ENCODE peak calls at places on chromosomes 16 and 17, in eight cellular contexts. B is stomach; A is tibial artery; M is OCI-LY7; G is pancreas; E is body of pancreas; Q is CD8-positive, alpha-beta memory T cell; Z is GM23248. R is an unnamed sample.

GRCh38 chr17:77546772-77547201 is 406.0 kb downstream of the SEC14L1 start:
- DNase-seq in Z (no peak), E (no peak), A (no peak), B (no peak), M (no peak), Q (no peak), G (no peak), R (no peak)

GRCh38 chr16:88383401-88384221 is 852 bp downstream of the ZNF469 start:
- DNase-seq in G (no peak), E (peak; percentile 38), Z (peak; percentile 76), A (peak; percentile 73), M (no peak), Q (no peak), B (peak; percentile 43), R (no peak)

GRCh38 chr17:43217614-43218087 is 6.0 kb downstream of the TMEM106A start:
- DNase-seq in A (no peak), Q (peak; percentile 28), B (no peak), E (no peak), G (no peak), M (no peak), Z (no peak), R (no peak)

GRCh38 chr16:86157616-86158247 is 258.8 kb downstream of the IRF8 start:
- DNase-seq in E (no peak), G (no peak), Z (no peak), A (no peak), B (no peak), M (no peak), Q (no peak), R (no peak)

GRCh38 chr16:10971560-10971961 is 27.2 kb downstream of the CLEC16A start:
- DNase-seq in Z (peak; percentile 88), Q (peak; percentile 35), E (peak; percentile 38), M (peak; percentile 66), G (peak; percentile 21), B (no peak), A (peak; percentile 72), R (peak; percentile 74)

GRCh38 chr17:61411944-61412859 is 12.6 kb downstream of the TBX2 start:
- DNase-seq in B (peak; percentile 82), E (peak; percentile 78), G (peak; percentile 60), M (peak; percentile 74), Q (peak; percentile 78), A (peak; percentile 92), Z (peak; percentile 89), R (peak; percentile 35)

GRCh38 chr17:72383053-72383847 is 262.4 kb downstream of the SOX9 start:
- DNase-seq in A (no peak), E (no peak), Q (no peak), B (no peak), G (no peak), M (no peak), Z (no peak), R (no peak)

GRCh38 chr16:12618515-12618914 is 185.2 kb downstream of the CPPED1 start:
- DNase-seq in A (no peak), Q (no peak), E (no peak), G (no peak), B (no peak), M (no peak), Z (no peak), R (no peak)

GRCh38 chr17:56499799-56500388 is 93.6 kb upstream of the NOG start:
- DNase-seq in G (no peak), E (no peak), Q (peak; percentile 15), Z (peak; percentile 45), M (peak; percentile 13), A (no peak), B (no peak), R (no peak)

GRCh38 chr17:6241996-6242395 is 171.8 kb downstream of the WSCD1 start:
- DNase-seq in Q (no peak), B (no peak), A (no peak), Z (no peak), M (no peak), E (no peak), G (no peak), R (no peak)

GRCh38 chr17:30113213-30113612 is 3.4 kb upstream of the NSRP1 start:
- DNase-seq in M (no peak), Q (no peak), E (no peak), B (peak; percentile 65), Z (no peak), G (no peak), A (no peak), R (no peak)

GRCh38 chr17:32491371-32492280 is 4.8 kb downstream of the CDK5R1 start:
- DNase-seq in Q (peak; percentile 22), A (no peak), E (no peak), Z (no peak), M (no peak), B (no peak), G (no peak), R (no peak)

GRCh38 chr16:85567101-85567866 is 45.8 kb upstream of the GSE1 start:
- DNase-seq in M (no peak), A (no peak), B (no peak), Z (no peak), E (no peak), Q (no peak), G (no peak), R (no peak)

GRCh38 chr17:6153416-6153815 is 83.2 kb downstream of the WSCD1 start:
- DNase-seq in Z (no peak), M (no peak), Q (no peak), G (no peak), E (no peak), A (no peak), B (no peak), R (no peak)

GRCh38 chr16:78249056-78249455 is 149.6 kb downstream of the WWOX start:
- DNase-seq in A (no peak), Q (no peak), E (peak; percentile 83), Z (no peak), M (no peak), G (peak; percentile 57), B (peak; percentile 85), R (no peak)

DNA sequence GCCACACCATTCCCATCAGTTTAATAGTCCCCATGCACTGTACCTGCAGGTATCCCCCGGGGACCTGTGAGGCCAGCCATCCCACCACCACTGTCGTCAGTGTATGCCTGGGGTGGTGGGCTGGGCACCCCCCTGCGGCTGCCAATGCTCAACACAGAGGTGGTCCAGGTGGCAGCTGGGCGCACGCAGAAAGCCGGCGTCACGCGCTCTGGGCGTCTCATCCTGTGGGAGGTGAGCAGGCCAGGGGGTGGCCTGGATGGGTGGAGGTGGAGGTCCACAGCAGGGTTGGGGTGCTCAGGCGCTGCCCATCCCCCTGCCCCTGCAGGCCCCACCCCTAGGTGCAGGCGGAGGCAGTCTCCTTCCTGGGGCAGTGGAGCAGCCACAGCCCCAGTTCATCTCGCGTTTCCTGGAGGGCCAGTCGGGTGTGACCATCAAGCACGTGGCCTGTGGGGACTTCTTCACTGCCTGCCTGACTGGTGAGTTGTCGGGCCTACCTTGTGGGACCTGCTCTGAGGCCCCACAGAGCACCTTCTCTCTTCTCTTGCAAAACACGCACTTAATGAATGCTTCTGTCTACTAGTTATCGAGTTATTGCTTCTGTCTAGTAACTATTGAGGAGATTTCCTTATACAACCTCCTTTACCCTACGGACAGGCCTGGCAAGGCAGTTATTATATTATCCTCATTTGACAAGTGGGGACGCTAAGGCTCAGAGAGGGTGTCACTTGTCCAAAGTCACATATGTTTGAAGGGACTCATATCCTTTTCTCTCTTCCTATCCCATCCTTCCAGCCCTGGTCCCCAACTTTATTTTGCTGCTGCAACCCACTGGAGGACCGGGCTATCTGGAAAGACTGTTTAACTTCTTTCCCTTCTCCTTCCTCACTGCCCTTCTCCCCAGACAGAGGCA is 5.8 kb upstream of the TRAF4 start:
- DNase-seq in B (no peak), A (no peak), Z (no peak), Q (no peak), G (no peak), M (peak; percentile 96), E (no peak), R (no peak)
- H3K27ac ChIP-seq in B (no peak overlapping the region), A (no peak overlapping the region), Z (no peak overlapping the region), Q (no peak overlapping the region), G (no peak overlapping the region), M (peak overlapping the region; percentile 95), E (no peak overlapping the region), R (no peak overlapping the region)

DNA sequence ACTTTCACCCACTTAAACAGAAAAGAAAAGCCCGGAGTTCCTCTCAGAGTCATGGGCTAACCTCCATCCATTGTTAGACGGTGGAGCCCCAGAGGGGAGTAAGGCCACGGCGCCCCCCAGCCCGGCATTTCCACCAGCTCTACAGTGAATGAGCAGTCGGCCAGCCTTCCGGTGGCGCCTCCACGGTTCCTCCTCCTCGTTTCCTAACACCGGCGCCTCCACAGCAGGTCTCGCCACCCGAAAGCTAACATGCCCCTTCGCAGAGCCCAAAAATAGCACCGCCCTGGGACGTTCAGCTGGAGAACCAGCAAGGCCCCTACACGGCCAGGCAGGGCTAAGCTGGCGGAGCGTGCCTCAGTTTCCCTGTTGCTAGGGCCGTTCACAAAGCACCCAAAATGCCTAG is 858 bp downstream of the MMD start:
- DNase-seq in M (peak; percentile 66), G (peak; percentile 16), B (peak; percentile 41), Q (peak; percentile 40), E (peak; percentile 47), A (peak; percentile 73), Z (peak; percentile 55), R (peak; percentile 72)
- H3K27ac ChIP-seq in M (peak overlapping the region; percentile 86), G (no peak overlapping the region), B (no peak overlapping the region), Q (peak overlapping the region; percentile 68), E (peak overlapping the region; percentile 84), A (peak overlapping the region; percentile 78), Z (no peak overlapping the region), R (peak overlapping the region; percentile 71)

GRCh38 chr17:64148699-64149098 is 18.8 kb upstream of the ERN1 start:
- DNase-seq in G (no peak), Q (no peak), M (peak; percentile 53), E (peak; percentile 58), Z (peak; percentile 33), A (no peak), B (peak; percentile 41), R (no peak)

GRCh38 chr17:64149196-64149595 is 19.3 kb upstream of the ERN1 start:
- DNase-seq in A (no peak), Q (no peak), E (no peak), B (no peak), M (no peak), G (no peak), Z (no peak), R (no peak)

GRCh38 chr17:64147110-64148016 is 17.4 kb upstream of the ERN1 start:
- DNase-seq in Z (peak; percentile 36), B (no peak), E (peak; percentile 45), Q (no peak), M (peak; percentile 55), G (no peak), A (no peak), R (no peak)

GRCh38 chr17:64146418-64147109 is 16.6 kb upstream of the ERN1 start:
- DNase-seq in B (peak; percentile 65), G (peak; percentile 61), E (peak; percentile 68), A (peak; percentile 87), M (peak; percentile 70), Q (peak; percentile 71), Z (peak; percentile 76), R (peak; percentile 23)

GRCh38 chr17:64148017-64148631 is 18.2 kb upstream of the ERN1 start:
- DNase-seq in Z (peak; percentile 23), B (no peak), E (no peak), M (peak; percentile 43), A (no peak), G (peak; percentile 36), Q (no peak), R (no peak)
- H3K27ac ChIP-seq in Z (peak overlapping the region; percentile 91), B (peak overlapping the region; percentile 8), E (peak overlapping the region; percentile 93), M (peak overlapping the region; percentile 93), A (peak overlapping the region; percentile 8), G (no peak overlapping the region), Q (no peak overlapping the region), R (peak overlapping the region; percentile 33)

DNA sequence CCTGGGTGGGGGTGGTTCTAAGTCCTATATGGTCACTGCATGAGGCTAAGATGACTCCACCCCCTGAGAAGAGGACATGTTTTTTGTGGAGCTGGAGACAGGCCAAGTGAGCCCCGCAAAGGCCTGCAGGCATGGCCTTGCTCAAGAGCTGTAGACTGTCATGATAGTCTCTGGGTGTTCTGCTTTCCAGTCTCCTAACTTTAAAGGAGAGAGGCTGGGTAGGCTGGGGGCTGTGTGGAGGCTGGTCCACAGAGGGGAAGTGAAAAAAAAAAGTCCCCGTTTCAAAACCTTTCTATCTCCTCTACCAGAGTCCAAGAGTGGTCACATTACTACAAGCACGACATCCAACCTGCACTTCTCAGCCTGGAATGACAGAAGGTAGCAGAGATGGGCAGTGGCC is 27.1 kb downstream of the CDRT4 start:
- DNase-seq in M (no peak), G (no peak), E (no peak), Q (no peak), Z (no peak), A (peak; percentile 56), B (no peak), R (no peak)
- H3K27ac ChIP-seq in M (no peak overlapping the region), G (no peak overlapping the region), E (no peak overlapping the region), Q (no peak overlapping the region), Z (no peak overlapping the region), A (no peak overlapping the region), B (no peak overlapping the region), R (no peak overlapping the region)